ENCODE peak calls at places on chromosome 22, in four cellular contexts. One of them, this sample, is unnamed.

GRCh38 chr22:49353185-49353584 is 474.5 kb downstream of the BRD1 start:
- DNase-seq in K562: no peak
- DNase-seq in H1: no peak
- DNase-seq in GM12878: no peak
- DNase-seq in this sample: no peak

GRCh38 chr22:30202531-30203006 is 44.0 kb downstream of the LIF start:
- DNase-seq in K562: no peak
- DNase-seq in H1: no peak
- DNase-seq in GM12878: no peak
- DNase-seq in this sample: peak

GRCh38 chr22:49657275-49657973 is 170.2 kb downstream of the BRD1 start:
- DNase-seq in K562: peak
- DNase-seq in H1: no peak
- DNase-seq in GM12878: peak
- DNase-seq in this sample: no peak

GRCh38 chr22:41576877-41577276 is 12.8 kb downstream of the PMM1 start:
- DNase-seq in K562: peak
- DNase-seq in H1: no peak
- DNase-seq in GM12878: no peak
- DNase-seq in this sample: peak

GRCh38 chr22:20456064-20456721 is 18.6 kb upstream of the SCARF2 start:
- DNase-seq in K562: peak
- DNase-seq in H1: peak
- DNase-seq in GM12878: peak
- DNase-seq in this sample: peak

GRCh38 chr22:48834404-48834803 is 993.3 kb downstream of the BRD1 start:
- DNase-seq in K562: no peak
- DNase-seq in H1: no peak
- DNase-seq in GM12878: no peak
- DNase-seq in this sample: no peak

GRCh38 chr22:27032121-27032761 is 374.9 kb downstream of the MIAT start:
- DNase-seq in K562: no peak
- DNase-seq in H1: peak
- DNase-seq in GM12878: no peak
- DNase-seq in this sample: no peak

GRCh38 chr22:36471341-36471821 is 10.1 kb downstream of the TXN2 start:
- DNase-seq in K562: no peak
- DNase-seq in H1: no peak
- DNase-seq in GM12878: no peak
- DNase-seq in this sample: peak

GRCh38 chr22:41481131-41481830 is 12.4 kb downstream of the ACO2 start:
- DNase-seq in K562: no peak
- DNase-seq in H1: no peak
- DNase-seq in GM12878: no peak
- DNase-seq in this sample: peak

GRCh38 chr22:30246962-30247376 is 410 bp upstream of the LIF start:
- DNase-seq in K562: no peak
- DNase-seq in H1: no peak
- DNase-seq in GM12878: no peak
- DNase-seq in this sample: no peak

GRCh38 chr22:43363580-43364435 is 20.6 kb upstream of the SCUBE1 start:
- DNase-seq in K562: no peak
- DNase-seq in H1: no peak
- DNase-seq in GM12878: no peak
- DNase-seq in this sample: no peak

GRCh38 chr22:26404851-26405357 is 24.2 kb upstream of the ASPHD2 start:
- DNase-seq in K562: peak
- DNase-seq in H1: no peak
- DNase-seq in GM12878: no peak
- DNase-seq in this sample: no peak

GRCh38 chr22:36236338-36237319 is 2.7 kb downstream of the APOL2 start:
- DNase-seq in K562: no peak
- DNase-seq in H1: no peak
- DNase-seq in GM12878: no peak
- DNase-seq in this sample: no peak

GRCh38 chr22:44491666-44492405 is 6.2 kb downstream of the RTL6 start:
- DNase-seq in K562: no peak
- DNase-seq in H1: no peak
- DNase-seq in GM12878: no peak
- DNase-seq in this sample: no peak

GRCh38 chr22:48892571-48893287 is 934.9 kb downstream of the BRD1 start:
- DNase-seq in K562: no peak
- DNase-seq in H1: no peak
- DNase-seq in GM12878: no peak
- DNase-seq in this sample: no peak

GRCh38 chr22:28977050-28977449 is 84.6 kb downstream of the C22orf31 start:
- DNase-seq in K562: no peak
- DNase-seq in H1: no peak
- DNase-seq in GM12878: no peak
- DNase-seq in this sample: no peak

GRCh38 chr22:44396727-44397722 is 84.3 kb upstream of the SHISAL1 start:
- DNase-seq in K562: no peak
- DNase-seq in H1: no peak
- DNase-seq in GM12878: no peak
- DNase-seq in this sample: no peak

GRCh38 chr22:25650834-25651233 is 86.4 kb downstream of the GRK3 start:
- DNase-seq in K562: no peak
- DNase-seq in H1: no peak
- DNase-seq in GM12878: peak
- DNase-seq in this sample: no peak

GRCh38 chr22:22452211-22452610 is 56.3 kb downstream of the ZNF280B start:
- DNase-seq in K562: no peak
- DNase-seq in H1: no peak
- DNase-seq in GM12878: no peak
- DNase-seq in this sample: no peak

GRCh38 chr22:48799227-48799970 is 1028.3 kb downstream of the BRD1 start:
- DNase-seq in K562: no peak
- DNase-seq in H1: no peak
- DNase-seq in GM12878: no peak
- DNase-seq in this sample: no peak

GRCh38 chr22:40660725-40661124 is 18.6 kb upstream of the MCHR1 start:
- DNase-seq in K562: no peak
- DNase-seq in H1: no peak
- DNase-seq in GM12878: no peak
- DNase-seq in this sample: no peak

GRCh38 chr22:26172389-26172990 is 3.2 kb downstream of the SEZ6L start:
- DNase-seq in K562: peak
- DNase-seq in H1: no peak
- DNase-seq in GM12878: no peak
- DNase-seq in this sample: peak

GRCh38 chr22:30591191-30591587 is 521 bp downstream of the PES1 start:
- DNase-seq in K562: no peak
- DNase-seq in H1: no peak
- DNase-seq in GM12878: no peak
- DNase-seq in this sample: peak

GRCh38 chr22:38104084-38104483 is 6.4 kb downstream of the BAIAP2L2 start:
- DNase-seq in K562: peak
- DNase-seq in H1: no peak
- DNase-seq in GM12878: no peak
- DNase-seq in this sample: peak

GRCh38 chr22:30767656-30768055 is 73.0 kb downstream of the OSBP2 start:
- DNase-seq in K562: no peak
- DNase-seq in H1: no peak
- DNase-seq in GM12878: no peak
- DNase-seq in this sample: no peak

GRCh38 chr22:21639359-21639758 is 2.7 kb upstream of the SDF2L1 start:
- DNase-seq in K562: no peak
- DNase-seq in H1: no peak
- DNase-seq in GM12878: no peak
- DNase-seq in this sample: no peak

GRCh38 chr22:17359501-17359900 is 9.8 kb upstream of the CECR2 start:
- DNase-seq in K562: peak
- DNase-seq in H1: no peak
- DNase-seq in GM12878: no peak
- DNase-seq in this sample: no peak

GRCh38 chr22:36373258-36373579 is 14.5 kb downstream of the MYH9 start:
- DNase-seq in K562: no peak
- DNase-seq in H1: no peak
- DNase-seq in GM12878: no peak
- DNase-seq in this sample: peak

GRCh38 chr22:42680648-42681047 is 31.5 kb upstream of the CYB5R3 start:
- DNase-seq in K562: no peak
- DNase-seq in H1: no peak
- DNase-seq in GM12878: no peak
- DNase-seq in this sample: peak

GRCh38 chr22:44402196-44403111 is 89.7 kb upstream of the SHISAL1 start:
- DNase-seq in K562: no peak
- DNase-seq in H1: no peak
- DNase-seq in GM12878: no peak
- DNase-seq in this sample: no peak

GRCh38 chr22:47918936-47919505 is 1156.6 kb downstream of the TBC1D22A start:
- DNase-seq in K562: no peak
- DNase-seq in H1: no peak
- DNase-seq in GM12878: no peak
- DNase-seq in this sample: no peak

GRCh38 chr22:12601870-12602779 is 2925.9 kb upstream of the OR11H1 start:
- DNase-seq in K562: peak
- DNase-seq in H1: no peak
- DNase-seq in GM12878: no peak
- DNase-seq in this sample: no peak
- TF ChIP-seq CHD1 in K562: no peak
- TF ChIP-seq CHD1 in H1: no peak
- TF ChIP-seq CHD1 in GM12878: no peak
- TF ChIP-seq CHD1 in this sample: no peak

GRCh38 chr22:32237021-32237420 is 18.1 kb downstream of the SLC5A4 start:
- DNase-seq in K562: no peak
- DNase-seq in H1: no peak
- DNase-seq in GM12878: no peak
- DNase-seq in this sample: no peak
- TF ChIP-seq CHD1 in K562: no peak
- TF ChIP-seq CHD1 in H1: no peak
- TF ChIP-seq CHD1 in GM12878: no peak
- TF ChIP-seq CHD1 in this sample: no peak

DNA sequence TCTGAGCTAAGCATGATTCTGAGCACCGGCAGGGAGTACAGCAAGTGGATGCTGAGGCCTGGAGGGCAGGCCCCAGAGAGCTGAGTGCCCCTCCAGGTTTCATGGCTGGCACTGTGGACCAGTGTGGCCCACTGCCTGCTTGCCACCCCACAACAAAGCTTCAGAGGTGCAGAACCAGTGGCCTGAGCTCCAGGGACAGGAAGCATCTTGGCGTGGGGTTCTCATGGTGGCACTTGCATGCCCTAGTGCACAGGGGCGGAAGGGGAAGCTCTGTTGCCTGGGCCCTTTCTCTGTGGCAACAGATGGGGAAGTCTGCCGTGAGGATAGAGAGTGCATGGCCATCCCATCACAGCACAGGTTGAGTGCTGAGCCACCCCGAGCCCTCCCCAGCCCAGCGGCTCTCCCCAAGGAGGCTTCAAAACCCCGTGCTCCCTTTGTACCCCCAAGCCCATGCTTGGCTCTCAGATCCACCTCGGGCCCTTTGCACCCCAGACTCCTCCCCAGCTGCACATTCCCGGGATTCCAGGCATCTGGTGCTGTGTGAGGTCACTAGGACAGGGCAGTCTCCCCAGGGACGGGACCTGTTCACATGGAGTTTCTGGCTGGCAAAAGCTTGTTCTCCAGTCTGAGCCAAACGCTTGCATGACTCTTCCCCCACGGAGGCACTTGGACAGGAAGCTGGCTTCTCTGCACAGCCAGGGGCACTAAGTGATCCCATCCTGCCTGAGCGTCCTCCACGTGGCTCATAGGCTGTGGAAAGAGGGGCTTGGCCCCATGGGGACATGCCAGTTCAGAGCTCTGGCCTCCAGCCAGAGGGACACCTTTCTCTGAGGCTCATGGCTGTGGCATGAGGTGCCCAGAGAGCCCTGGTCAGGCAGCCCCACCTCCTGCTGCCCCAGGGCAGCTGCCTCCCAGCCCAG is 4.2 kb downstream of the SLC25A1 start:
- DNase-seq in K562: no peak
- DNase-seq in H1: peak
- DNase-seq in GM12878: peak
- DNase-seq in this sample: peak
- TF ChIP-seq CHD1 in K562: peak
- TF ChIP-seq CHD1 in H1: no peak
- TF ChIP-seq CHD1 in GM12878: no peak
- TF ChIP-seq CHD1 in this sample: no peak

GRCh38 chr22:23675502-23676415 is 15.1 kb upstream of the RGL4 start:
- DNase-seq in K562: no peak
- DNase-seq in H1: no peak
- DNase-seq in GM12878: no peak
- DNase-seq in this sample: no peak
- TF ChIP-seq CHD1 in K562: no peak
- TF ChIP-seq CHD1 in H1: no peak
- TF ChIP-seq CHD1 in GM12878: no peak
- TF ChIP-seq CHD1 in this sample: no peak

GRCh38 chr22:46070722-46071450 is 79.4 kb upstream of the PPARA start:
- DNase-seq in K562: no peak
- DNase-seq in H1: no peak
- DNase-seq in GM12878: no peak
- DNase-seq in this sample: peak

GRCh38 chr22:46071451-46072029 is 78.8 kb upstream of the PPARA start:
- DNase-seq in K562: no peak
- DNase-seq in H1: no peak
- DNase-seq in GM12878: no peak
- DNase-seq in this sample: peak

GRCh38 chr22:46072981-46073682 is 77.2 kb upstream of the PPARA start:
- DNase-seq in K562: no peak
- DNase-seq in H1: no peak
- DNase-seq in GM12878: no peak
- DNase-seq in this sample: no peak

GRCh38 chr22:46073683-46074504 is 76.4 kb upstream of the PPARA start:
- DNase-seq in K562: no peak
- DNase-seq in H1: no peak
- DNase-seq in GM12878: no peak
- DNase-seq in this sample: peak

GRCh38 chr22:46072030-46072881 is 78.1 kb upstream of the PPARA start:
- DNase-seq in K562: no peak
- DNase-seq in H1: no peak
- DNase-seq in GM12878: no peak
- DNase-seq in this sample: peak
- TF ChIP-seq CHD1 in K562: no peak
- TF ChIP-seq CHD1 in H1: no peak
- TF ChIP-seq CHD1 in GM12878: no peak
- TF ChIP-seq CHD1 in this sample: no peak

DNA sequence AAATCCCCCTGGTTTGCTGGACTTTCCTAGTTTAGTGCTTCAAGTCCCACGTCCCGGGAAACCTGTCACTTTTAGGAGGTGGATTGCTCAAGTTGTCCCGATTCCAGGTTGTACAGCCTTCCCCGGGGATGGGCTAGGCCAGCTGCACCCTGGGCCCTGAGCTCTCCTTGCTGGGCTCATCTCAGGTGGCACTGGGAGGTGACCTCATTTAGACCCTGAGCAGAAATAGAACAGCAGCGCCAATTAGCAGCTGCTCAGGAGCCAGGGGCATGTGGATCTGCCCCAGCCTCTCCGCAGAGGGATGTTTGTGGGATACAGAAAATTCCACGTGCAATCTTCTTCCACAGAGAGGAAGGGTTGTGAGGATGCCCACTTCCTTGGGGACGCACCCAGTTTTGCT is 9.6 kb upstream of the CERK start:
- DNase-seq in K562: no peak
- DNase-seq in H1: no peak
- DNase-seq in GM12878: no peak
- DNase-seq in this sample: no peak
- TF ChIP-seq CHD1 in K562: no peak
- TF ChIP-seq CHD1 in H1: no peak
- TF ChIP-seq CHD1 in GM12878: no peak
- TF ChIP-seq CHD1 in this sample: no peak

This sample was measured in IMR-90.